ENCODE peak calls at places on chromosomes 3 and 15, in six cellular contexts. One of them, this sample, is unnamed.

GRCh38 chr15:57035664-57036063 is 117.2 kb downstream of the TCF12 start:
- DNase-seq in activated CD8-positive, alpha-beta T cell treated with anti-CD3 and anti-CD28 coated beads for 36 hours: no peak
- DNase-seq in mesothelial cell of epicardium: no peak
- DNase-seq in epithelial cell of proximal tubule: no peak
- DNase-seq in NB4: no peak
- DNase-seq in right lobe of liver: no peak
- DNase-seq in this sample: no peak

GRCh38 chr15:71752604-71753289 is 57.6 kb upstream of the NR2E3 start:
- DNase-seq in activated CD8-positive, alpha-beta T cell treated with anti-CD3 and anti-CD28 coated beads for 36 hours: peak; percentile 48
- DNase-seq in mesothelial cell of epicardium: no peak
- DNase-seq in epithelial cell of proximal tubule: peak; percentile 98
- DNase-seq in NB4: peak; percentile 49
- DNase-seq in right lobe of liver: no peak
- DNase-seq in this sample: no peak

GRCh38 chr3:141308588-141309218 is 59.6 kb upstream of the ZBTB38 start:
- DNase-seq in activated CD8-positive, alpha-beta T cell treated with anti-CD3 and anti-CD28 coated beads for 36 hours: no peak
- DNase-seq in mesothelial cell of epicardium: no peak
- DNase-seq in epithelial cell of proximal tubule: no peak
- DNase-seq in NB4: no peak
- DNase-seq in right lobe of liver: peak; percentile 75
- DNase-seq in this sample: no peak

GRCh38 chr3:61778095-61778494 is 216.7 kb downstream of the PTPRG start:
- DNase-seq in activated CD8-positive, alpha-beta T cell treated with anti-CD3 and anti-CD28 coated beads for 36 hours: no peak
- DNase-seq in mesothelial cell of epicardium: no peak
- DNase-seq in epithelial cell of proximal tubule: no peak
- DNase-seq in NB4: peak; percentile 1
- DNase-seq in right lobe of liver: no peak
- DNase-seq in this sample: no peak

GRCh38 chr3:97970929-97971460 is 1.2 kb downstream of the RIOX2 start:
- DNase-seq in activated CD8-positive, alpha-beta T cell treated with anti-CD3 and anti-CD28 coated beads for 36 hours: no peak
- DNase-seq in mesothelial cell of epicardium: no peak
- DNase-seq in epithelial cell of proximal tubule: no peak
- DNase-seq in NB4: peak; percentile 25
- DNase-seq in right lobe of liver: no peak
- DNase-seq in this sample: no peak

GRCh38 chr3:71926242-71926560 is 141.3 kb upstream of the PROK2 start:
- DNase-seq in activated CD8-positive, alpha-beta T cell treated with anti-CD3 and anti-CD28 coated beads for 36 hours: peak; percentile 40
- DNase-seq in mesothelial cell of epicardium: no peak
- DNase-seq in epithelial cell of proximal tubule: no peak
- DNase-seq in NB4: no peak
- DNase-seq in right lobe of liver: no peak
- DNase-seq in this sample: no peak

GRCh38 chr3:149332781-149333517 is 487 bp downstream of the TM4SF18 start:
- DNase-seq in activated CD8-positive, alpha-beta T cell treated with anti-CD3 and anti-CD28 coated beads for 36 hours: no peak
- DNase-seq in mesothelial cell of epicardium: no peak
- DNase-seq in epithelial cell of proximal tubule: no peak
- DNase-seq in NB4: no peak
- DNase-seq in right lobe of liver: no peak
- DNase-seq in this sample: no peak

GRCh38 chr3:141000027-141000663 is 51.0 kb upstream of the SPSB4 start:
- DNase-seq in activated CD8-positive, alpha-beta T cell treated with anti-CD3 and anti-CD28 coated beads for 36 hours: peak; percentile 72
- DNase-seq in mesothelial cell of epicardium: peak; percentile 32
- DNase-seq in epithelial cell of proximal tubule: no peak
- DNase-seq in NB4: peak; percentile 62
- DNase-seq in right lobe of liver: peak; percentile 63
- DNase-seq in this sample: no peak

GRCh38 chr15:40275491-40275890 is 7.4 kb downstream of the ANKRD63 start:
- DNase-seq in activated CD8-positive, alpha-beta T cell treated with anti-CD3 and anti-CD28 coated beads for 36 hours: no peak
- DNase-seq in mesothelial cell of epicardium: no peak
- DNase-seq in epithelial cell of proximal tubule: no peak
- DNase-seq in NB4: peak; percentile 20
- DNase-seq in right lobe of liver: no peak
- DNase-seq in this sample: no peak

GRCh38 chr3:50611464-50612233 is at the start of gene CISH:
- DNase-seq in activated CD8-positive, alpha-beta T cell treated with anti-CD3 and anti-CD28 coated beads for 36 hours: peak; percentile 99
- DNase-seq in mesothelial cell of epicardium: peak; percentile 88
- DNase-seq in epithelial cell of proximal tubule: no peak
- DNase-seq in NB4: peak; percentile 95
- DNase-seq in right lobe of liver: peak; percentile 98
- DNase-seq in this sample: peak; percentile 96

GRCh38 chr3:124707667-124708066 is 22.6 kb upstream of the UMPS start:
- DNase-seq in activated CD8-positive, alpha-beta T cell treated with anti-CD3 and anti-CD28 coated beads for 36 hours: no peak
- DNase-seq in mesothelial cell of epicardium: no peak
- DNase-seq in epithelial cell of proximal tubule: no peak
- DNase-seq in NB4: no peak
- DNase-seq in right lobe of liver: no peak
- DNase-seq in this sample: no peak

GRCh38 chr3:56986347-56986746 is 74.1 kb upstream of the SPATA12 start:
- DNase-seq in activated CD8-positive, alpha-beta T cell treated with anti-CD3 and anti-CD28 coated beads for 36 hours: no peak
- DNase-seq in mesothelial cell of epicardium: no peak
- DNase-seq in epithelial cell of proximal tubule: no peak
- DNase-seq in NB4: no peak
- DNase-seq in right lobe of liver: no peak
- DNase-seq in this sample: no peak

GRCh38 chr15:96115642-96116041 is 214.9 kb upstream of the NR2F2 start:
- DNase-seq in activated CD8-positive, alpha-beta T cell treated with anti-CD3 and anti-CD28 coated beads for 36 hours: no peak
- DNase-seq in mesothelial cell of epicardium: no peak
- DNase-seq in epithelial cell of proximal tubule: peak; percentile 32
- DNase-seq in NB4: no peak
- DNase-seq in right lobe of liver: no peak
- DNase-seq in this sample: no peak

GRCh38 chr3:173653781-173654180 is 256.2 kb downstream of the NLGN1 start:
- DNase-seq in activated CD8-positive, alpha-beta T cell treated with anti-CD3 and anti-CD28 coated beads for 36 hours: no peak
- DNase-seq in mesothelial cell of epicardium: no peak
- DNase-seq in epithelial cell of proximal tubule: no peak
- DNase-seq in NB4: no peak
- DNase-seq in right lobe of liver: no peak
- DNase-seq in this sample: no peak

GRCh38 chr3:197270558-197271317 is 27.7 kb downstream of the DLG1 start:
- DNase-seq in activated CD8-positive, alpha-beta T cell treated with anti-CD3 and anti-CD28 coated beads for 36 hours: no peak
- DNase-seq in mesothelial cell of epicardium: no peak
- DNase-seq in epithelial cell of proximal tubule: no peak
- DNase-seq in NB4: peak; percentile 14
- DNase-seq in right lobe of liver: no peak
- DNase-seq in this sample: no peak

GRCh38 chr15:71785996-71786395 is 24.4 kb upstream of the NR2E3 start:
- DNase-seq in activated CD8-positive, alpha-beta T cell treated with anti-CD3 and anti-CD28 coated beads for 36 hours: no peak
- DNase-seq in mesothelial cell of epicardium: no peak
- DNase-seq in epithelial cell of proximal tubule: no peak
- DNase-seq in NB4: no peak
- DNase-seq in right lobe of liver: no peak
- DNase-seq in this sample: no peak

GRCh38 chr3:128923607-128924385 is 44.4 kb downstream of the ACAD9 start:
- DNase-seq in activated CD8-positive, alpha-beta T cell treated with anti-CD3 and anti-CD28 coated beads for 36 hours: no peak
- DNase-seq in mesothelial cell of epicardium: no peak
- DNase-seq in epithelial cell of proximal tubule: no peak
- DNase-seq in NB4: peak; percentile 21
- DNase-seq in right lobe of liver: no peak
- DNase-seq in this sample: no peak

GRCh38 chr3:194287392-194287791 is 63.7 kb downstream of the CPN2 start:
- DNase-seq in activated CD8-positive, alpha-beta T cell treated with anti-CD3 and anti-CD28 coated beads for 36 hours: no peak
- DNase-seq in mesothelial cell of epicardium: no peak
- DNase-seq in epithelial cell of proximal tubule: no peak
- DNase-seq in NB4: no peak
- DNase-seq in right lobe of liver: no peak
- DNase-seq in this sample: no peak

GRCh38 chr3:38960953-38961622 is 90.7 kb downstream of the SCN11A start:
- DNase-seq in activated CD8-positive, alpha-beta T cell treated with anti-CD3 and anti-CD28 coated beads for 36 hours: peak; percentile 51
- DNase-seq in mesothelial cell of epicardium: no peak
- DNase-seq in epithelial cell of proximal tubule: peak; percentile 4
- DNase-seq in NB4: peak; percentile 57
- DNase-seq in right lobe of liver: peak; percentile 42
- DNase-seq in this sample: no peak

GRCh38 chr15:27679621-27680521 is 419.2 kb downstream of the OCA2 start:
- DNase-seq in activated CD8-positive, alpha-beta T cell treated with anti-CD3 and anti-CD28 coated beads for 36 hours: no peak
- DNase-seq in mesothelial cell of epicardium: no peak
- DNase-seq in epithelial cell of proximal tubule: no peak
- DNase-seq in NB4: no peak
- DNase-seq in right lobe of liver: no peak
- DNase-seq in this sample: no peak

GRCh38 chr3:124149774-124150173 is 157.8 kb upstream of the ROPN1 start:
- DNase-seq in activated CD8-positive, alpha-beta T cell treated with anti-CD3 and anti-CD28 coated beads for 36 hours: no peak
- DNase-seq in mesothelial cell of epicardium: no peak
- DNase-seq in epithelial cell of proximal tubule: no peak
- DNase-seq in NB4: no peak
- DNase-seq in right lobe of liver: no peak
- DNase-seq in this sample: no peak

GRCh38 chr3:52046186-52046913 is 10.0 kb downstream of the DUSP7 start:
- DNase-seq in activated CD8-positive, alpha-beta T cell treated with anti-CD3 and anti-CD28 coated beads for 36 hours: no peak
- DNase-seq in mesothelial cell of epicardium: no peak
- DNase-seq in epithelial cell of proximal tubule: peak; percentile 57
- DNase-seq in NB4: no peak
- DNase-seq in right lobe of liver: no peak
- DNase-seq in this sample: no peak

GRCh38 chr3:131110087-131110486 is 83.4 kb downstream of the NEK11 start:
- DNase-seq in activated CD8-positive, alpha-beta T cell treated with anti-CD3 and anti-CD28 coated beads for 36 hours: no peak
- DNase-seq in mesothelial cell of epicardium: no peak
- DNase-seq in epithelial cell of proximal tubule: peak; percentile 19
- DNase-seq in NB4: no peak
- DNase-seq in right lobe of liver: no peak
- DNase-seq in this sample: no peak

GRCh38 chr3:14689247-14689980 is 14.5 kb downstream of the C3orf20 start:
- DNase-seq in activated CD8-positive, alpha-beta T cell treated with anti-CD3 and anti-CD28 coated beads for 36 hours: no peak
- DNase-seq in mesothelial cell of epicardium: no peak
- DNase-seq in epithelial cell of proximal tubule: no peak
- DNase-seq in NB4: peak; percentile 50
- DNase-seq in right lobe of liver: no peak
- DNase-seq in this sample: no peak

GRCh38 chr15:89912674-89913396 is at the start of gene ARPIN:
- DNase-seq in activated CD8-positive, alpha-beta T cell treated with anti-CD3 and anti-CD28 coated beads for 36 hours: peak; percentile 26
- DNase-seq in mesothelial cell of epicardium: peak; percentile 50
- DNase-seq in epithelial cell of proximal tubule: no peak
- DNase-seq in NB4: no peak
- DNase-seq in right lobe of liver: peak; percentile 60
- DNase-seq in this sample: peak; percentile 81

GRCh38 chr15:56939257-56939656 is 20.8 kb downstream of the TCF12 start:
- DNase-seq in activated CD8-positive, alpha-beta T cell treated with anti-CD3 and anti-CD28 coated beads for 36 hours: no peak
- DNase-seq in mesothelial cell of epicardium: no peak
- DNase-seq in epithelial cell of proximal tubule: no peak
- DNase-seq in NB4: no peak
- DNase-seq in right lobe of liver: no peak
- DNase-seq in this sample: no peak

GRCh38 chr3:112770026-112770626 is 76.5 kb downstream of the CD200R1L start:
- DNase-seq in activated CD8-positive, alpha-beta T cell treated with anti-CD3 and anti-CD28 coated beads for 36 hours: peak; percentile 69
- DNase-seq in mesothelial cell of epicardium: no peak
- DNase-seq in epithelial cell of proximal tubule: no peak
- DNase-seq in NB4: peak; percentile 41
- DNase-seq in right lobe of liver: no peak
- DNase-seq in this sample: no peak

GRCh38 chr3:194730369-194730768 is 44.7 kb downstream of the FAM43A start:
- DNase-seq in activated CD8-positive, alpha-beta T cell treated with anti-CD3 and anti-CD28 coated beads for 36 hours: no peak
- DNase-seq in mesothelial cell of epicardium: no peak
- DNase-seq in epithelial cell of proximal tubule: no peak
- DNase-seq in NB4: no peak
- DNase-seq in right lobe of liver: no peak
- DNase-seq in this sample: no peak

GRCh38 chr15:73074241-73074640 is 22.0 kb downstream of the NEO1 start:
- DNase-seq in activated CD8-positive, alpha-beta T cell treated with anti-CD3 and anti-CD28 coated beads for 36 hours: no peak
- DNase-seq in mesothelial cell of epicardium: no peak
- DNase-seq in epithelial cell of proximal tubule: no peak
- DNase-seq in NB4: no peak
- DNase-seq in right lobe of liver: no peak
- DNase-seq in this sample: no peak

GRCh38 chr15:41689834-41690233 is 29.6 kb downstream of the MGA start:
- DNase-seq in activated CD8-positive, alpha-beta T cell treated with anti-CD3 and anti-CD28 coated beads for 36 hours: no peak
- DNase-seq in mesothelial cell of epicardium: no peak
- DNase-seq in epithelial cell of proximal tubule: no peak
- DNase-seq in NB4: peak; percentile 83
- DNase-seq in right lobe of liver: no peak
- DNase-seq in this sample: no peak

GRCh38 chr3:177944228-177944661 is 592.0 kb upstream of the KCNMB2 start:
- DNase-seq in activated CD8-positive, alpha-beta T cell treated with anti-CD3 and anti-CD28 coated beads for 36 hours: peak; percentile 10
- DNase-seq in mesothelial cell of epicardium: no peak
- DNase-seq in epithelial cell of proximal tubule: no peak
- DNase-seq in NB4: peak; percentile 61
- DNase-seq in right lobe of liver: no peak
- DNase-seq in this sample: no peak

GRCh38 chr15:79644091-79644490 is 212.0 kb downstream of the MINAR1 start:
- DNase-seq in activated CD8-positive, alpha-beta T cell treated with anti-CD3 and anti-CD28 coated beads for 36 hours: peak; percentile 73
- DNase-seq in mesothelial cell of epicardium: no peak
- DNase-seq in epithelial cell of proximal tubule: no peak
- DNase-seq in NB4: no peak
- DNase-seq in right lobe of liver: no peak
- DNase-seq in this sample: no peak

GRCh38 chr3:161914703-161915102 is 418.1 kb downstream of the OTOL1 start:
- DNase-seq in activated CD8-positive, alpha-beta T cell treated with anti-CD3 and anti-CD28 coated beads for 36 hours: no peak
- DNase-seq in mesothelial cell of epicardium: no peak
- DNase-seq in epithelial cell of proximal tubule: peak; percentile 31
- DNase-seq in NB4: peak; percentile 4
- DNase-seq in right lobe of liver: no peak
- DNase-seq in this sample: no peak
- TF ChIP-seq CTCF in activated CD8-positive, alpha-beta T cell treated with anti-CD3 and anti-CD28 coated beads for 36 hours: no peak
- TF ChIP-seq CTCF in mesothelial cell of epicardium: no peak
- TF ChIP-seq CTCF in epithelial cell of proximal tubule: peak; percentile 76
- TF ChIP-seq CTCF in NB4: no peak
- TF ChIP-seq CTCF in right lobe of liver: no peak
- TF ChIP-seq CTCF in this sample: peak; percentile 72

GRCh38 chr15:25693321-25694237 is 169.5 kb downstream of the ATP10A start:
- DNase-seq in activated CD8-positive, alpha-beta T cell treated with anti-CD3 and anti-CD28 coated beads for 36 hours: peak; percentile 40
- DNase-seq in mesothelial cell of epicardium: no peak
- DNase-seq in epithelial cell of proximal tubule: no peak
- DNase-seq in NB4: peak; percentile 22
- DNase-seq in right lobe of liver: no peak
- DNase-seq in this sample: no peak
- TF ChIP-seq CTCF in activated CD8-positive, alpha-beta T cell treated with anti-CD3 and anti-CD28 coated beads for 36 hours: peak; percentile 73
- TF ChIP-seq CTCF in mesothelial cell of epicardium: peak; percentile 43
- TF ChIP-seq CTCF in epithelial cell of proximal tubule: peak; percentile 82
- TF ChIP-seq CTCF in NB4: peak; percentile 76
- TF ChIP-seq CTCF in right lobe of liver: peak; percentile 51
- TF ChIP-seq CTCF in this sample: peak; percentile 72

GRCh38 chr3:107627962-107628542 is 105.3 kb downstream of the BBX start:
- DNase-seq in activated CD8-positive, alpha-beta T cell treated with anti-CD3 and anti-CD28 coated beads for 36 hours: no peak
- DNase-seq in mesothelial cell of epicardium: no peak
- DNase-seq in epithelial cell of proximal tubule: no peak
- DNase-seq in NB4: no peak
- DNase-seq in right lobe of liver: no peak
- DNase-seq in this sample: no peak
- TF ChIP-seq CTCF in activated CD8-positive, alpha-beta T cell treated with anti-CD3 and anti-CD28 coated beads for 36 hours: peak; percentile 36
- TF ChIP-seq CTCF in mesothelial cell of epicardium: no peak
- TF ChIP-seq CTCF in epithelial cell of proximal tubule: no peak
- TF ChIP-seq CTCF in NB4: no peak
- TF ChIP-seq CTCF in right lobe of liver: peak; percentile 10
- TF ChIP-seq CTCF in this sample: peak; percentile 52

GRCh38 chr3:188292827-188293226 is 138.9 kb downstream of the LPP start:
- DNase-seq in activated CD8-positive, alpha-beta T cell treated with anti-CD3 and anti-CD28 coated beads for 36 hours: no peak
- DNase-seq in mesothelial cell of epicardium: no peak
- DNase-seq in epithelial cell of proximal tubule: no peak
- DNase-seq in NB4: no peak
- DNase-seq in right lobe of liver: no peak
- DNase-seq in this sample: no peak
- TF ChIP-seq CTCF in activated CD8-positive, alpha-beta T cell treated with anti-CD3 and anti-CD28 coated beads for 36 hours: no peak
- TF ChIP-seq CTCF in mesothelial cell of epicardium: no peak
- TF ChIP-seq CTCF in epithelial cell of proximal tubule: no peak
- TF ChIP-seq CTCF in NB4: no peak
- TF ChIP-seq CTCF in right lobe of liver: no peak
- TF ChIP-seq CTCF in this sample: no peak

GRCh38 chr3:32447865-32448400 is 54.7 kb downstream of the CMTM6 start:
- DNase-seq in activated CD8-positive, alpha-beta T cell treated with anti-CD3 and anti-CD28 coated beads for 36 hours: no peak
- DNase-seq in mesothelial cell of epicardium: no peak
- DNase-seq in epithelial cell of proximal tubule: no peak
- DNase-seq in NB4: no peak
- DNase-seq in right lobe of liver: no peak
- DNase-seq in this sample: no peak
- TF ChIP-seq CTCF in activated CD8-positive, alpha-beta T cell treated with anti-CD3 and anti-CD28 coated beads for 36 hours: no peak
- TF ChIP-seq CTCF in mesothelial cell of epicardium: no peak
- TF ChIP-seq CTCF in epithelial cell of proximal tubule: no peak
- TF ChIP-seq CTCF in NB4: no peak
- TF ChIP-seq CTCF in right lobe of liver: no peak
- TF ChIP-seq CTCF in this sample: no peak